ENCODE peak calls at places on chromosome 1, in ten cellular contexts. C is activated CD8-positive, alpha-beta memory T cell treated with anti-CD3 and anti-CD28 coated beads for 4 hours; R is hepatocyte; D is activated T-cell treated with anti-CD3 and anti-CD28 coated beads for 24 hours; X is HEK293T; E is fibroblast of mammary gland; F is NCI-H1694; V is T follicular helper cell; Q is putamen; K is K562. Y is an unnamed sample.

GRCh38 chr1:234899041-234899787 is 229.4 kb downstream of the TOMM20 start:
- DNase-seq in R (peak), X (no peak), E (peak), D (no peak), C (no peak), K (no peak), Q (no peak), V (no peak), F (no peak), Y (no peak)

GRCh38 chr1:237763137-237763536 is 127.6 kb downstream of the ZP4 start:
- DNase-seq in X (no peak), R (no peak), V (no peak), Q (no peak), K (no peak), F (no peak), C (no peak), E (no peak), D (no peak), Y (no peak)

GRCh38 chr1:26373281-26373680 is 731 bp upstream of the ZNF683 start:
- DNase-seq in F (no peak), V (peak), X (no peak), C (no peak), Q (no peak), D (no peak), E (no peak), K (no peak), R (no peak), Y (peak)

GRCh38 chr1:50978144-50978851 is 8.3 kb downstream of the CDKN2C start:
- DNase-seq in X (peak), E (peak), F (peak), D (no peak), Q (peak), R (peak), C (no peak), K (peak), V (no peak), Y (peak)

GRCh38 chr1:242629396-242629795 is 104.9 kb upstream of the PLD5 start:
- DNase-seq in E (peak), K (no peak), F (no peak), V (no peak), D (no peak), Q (no peak), X (no peak), R (no peak), C (no peak), Y (no peak)

GRCh38 chr1:114153051-114153620 is 533 bp downstream of the SYT6 start:
- DNase-seq in K (no peak), E (no peak), X (peak), C (no peak), R (peak), V (no peak), F (peak), Q (no peak), D (no peak), Y (no peak)

GRCh38 chr1:112882271-112882744 is 73.7 kb downstream of the SLC16A1 start:
- DNase-seq in X (no peak), V (no peak), C (no peak), F (no peak), Q (no peak), R (no peak), D (no peak), E (peak), K (no peak), Y (no peak)

GRCh38 chr1:220300442-220301121 is 28.3 kb upstream of the RAB3GAP2 start:
- DNase-seq in V (no peak), F (no peak), R (peak), K (peak), C (no peak), E (peak), D (no peak), Q (peak), X (peak), Y (no peak)

GRCh38 chr1:228793032-228793431 is 57.8 kb downstream of the RHOU start:
- DNase-seq in C (no peak), R (no peak), V (no peak), E (no peak), Q (no peak), D (no peak), X (no peak), K (no peak), F (no peak), Y (no peak)

GRCh38 chr1:228226956-228227791 is 19.3 kb downstream of the OBSCN start:
- DNase-seq in F (no peak), C (no peak), R (no peak), V (no peak), Q (no peak), D (no peak), K (peak), X (no peak), E (peak), Y (no peak)

Y was measured in effector memory CD4-positive, alpha-beta T cell.